ENCODE peak calls at places on chromosomes 16 and 17, in seven cellular contexts. J is tibial nerve, I is WERI-Rb-1, E is esophagus squamous epithelium, D is neural progenitor cell, X is prostate gland, F is mesenchymal stem cell. K is an unnamed sample.

GRCh38 chr16:56729351-56729735 is 586 bp upstream of the NUP93 start:
- DNase-seq in J (peak; percentile 9), I (no peak), E (no peak), D (peak; percentile 31), X (no peak), F (no peak), K (no peak)

GRCh38 chr17:9158545-9159452 is 137.5 kb downstream of the NTN1 start:
- DNase-seq in J (no peak), I (no peak), E (no peak), D (no peak), X (no peak), F (no peak), K (no peak)

GRCh38 chr17:58968662-58969061 is 138.0 kb downstream of the TRIM37 start:
- DNase-seq in J (no peak), I (no peak), E (no peak), D (no peak), X (no peak), F (no peak), K (no peak)

GRCh38 chr17:6913608-6914443 is 82.0 kb upstream of the ALOX12 start:
- DNase-seq in J (peak; percentile 84), I (peak; percentile 77), E (no peak), D (peak; percentile 84), X (peak; percentile 46), F (peak; percentile 57), K (peak; percentile 76)

GRCh38 chr17:28599311-28600184 is 723 bp upstream of the SPAG5 start:
- DNase-seq in J (peak; percentile 51), I (no peak), E (no peak), D (no peak), X (peak; percentile 56), F (peak; percentile 96), K (peak; percentile 79)

GRCh38 chr16:2467301-2468141 is 3.6 kb upstream of the NTN3 start:
- DNase-seq in J (peak; percentile 66), I (peak; percentile 92), E (no peak), D (peak; percentile 84), X (peak; percentile 61), F (peak; percentile 70), K (peak; percentile 88)

GRCh38 chr17:50100480-50100883 is 5.3 kb downstream of the PDK2 start:
- DNase-seq in J (no peak), I (no peak), E (no peak), D (no peak), X (no peak), F (no peak), K (no peak)

GRCh38 chr16:3149630-3150345 is 15.0 kb downstream of the ZNF213 start:
- DNase-seq in J (peak; percentile 58), I (peak; percentile 76), E (no peak), D (peak; percentile 88), X (peak; percentile 48), F (peak; percentile 78), K (peak; percentile 64)

GRCh38 chr17:30824002-30824355 is 513 bp downstream of the CRLF3 start:
- DNase-seq in J (no peak), I (no peak), E (no peak), D (no peak), X (no peak), F (no peak), K (peak; percentile 45)

GRCh38 chr16:29029168-29029994 is 44.5 kb downstream of the LAT start:
- DNase-seq in J (no peak), I (peak; percentile 82), E (no peak), D (peak; percentile 71), X (no peak), F (peak; percentile 97), K (peak; percentile 47)

GRCh38 chr16:9844361-9844760 is 337.9 kb downstream of the GRIN2A start:
- DNase-seq in J (no peak), I (no peak), E (no peak), D (no peak), X (no peak), F (no peak), K (no peak)

GRCh38 chr17:5508855-5509254 is 22.5 kb downstream of the MIS12 start:
- DNase-seq in J (no peak), I (peak; percentile 19), E (no peak), D (peak; percentile 86), X (no peak), F (peak; percentile 51), K (no peak)

GRCh38 chr16:23110257-23110899 is 38.9 kb downstream of the USP31 start:
- DNase-seq in J (no peak), I (no peak), E (no peak), D (no peak), X (no peak), F (no peak), K (no peak)

GRCh38 chr17:40301315-40301714 is 7.7 kb upstream of the RARA start:
- DNase-seq in J (no peak), I (peak; percentile 72), E (no peak), D (no peak), X (peak; percentile 64), F (no peak), K (peak; percentile 41)

GRCh38 chr16:14007460-14007859 is 63.7 kb upstream of the MRTFB start:
- DNase-seq in J (no peak), I (no peak), E (no peak), D (no peak), X (no peak), F (no peak), K (no peak)

GRCh38 chr16:73890524-73891500 is 405.8 kb upstream of the PSMD7 start:
- DNase-seq in J (no peak), I (peak; percentile 22), E (no peak), D (peak; percentile 62), X (no peak), F (no peak), K (no peak)

GRCh38 chr17:8056232-8056975 is 17.5 kb downstream of the ALOX15B start:
- DNase-seq in J (peak; percentile 47), I (peak; percentile 34), E (no peak), D (no peak), X (peak; percentile 84), F (peak; percentile 95), K (no peak)

GRCh38 chr16:57548424-57548823 is 6.0 kb downstream of the ADGRG5 start:
- DNase-seq in J (no peak), I (no peak), E (no peak), D (no peak), X (no peak), F (no peak), K (no peak)

GRCh38 chr17:71176928-71177443 is 943.8 kb upstream of the SOX9 start:
- DNase-seq in J (no peak), I (no peak), E (no peak), D (no peak), X (no peak), F (no peak), K (no peak)

GRCh38 chr17:37483311-37484039 is 6.2 kb upstream of the DUSP14 start:
- DNase-seq in J (no peak), I (no peak), E (no peak), D (no peak), X (no peak), F (peak; percentile 99), K (peak; percentile 73)

GRCh38 chr16:8859913-8860881 is 8.6 kb downstream of the CARHSP1 start:
- DNase-seq in J (peak; percentile 80), I (no peak), E (no peak), D (no peak), X (no peak), F (peak; percentile 89), K (no peak)

GRCh38 chr16:85988306-85988705 is 89.3 kb downstream of the IRF8 start:
- DNase-seq in J (no peak), I (no peak), E (no peak), D (no peak), X (no peak), F (no peak), K (no peak)

GRCh38 chr16:85988723-85989313 is 89.9 kb downstream of the IRF8 start:
- DNase-seq in J (no peak), I (no peak), E (no peak), D (no peak), X (no peak), F (no peak), K (no peak)

GRCh38 chr16:85990861-85991301 is 91.9 kb downstream of the IRF8 start:
- DNase-seq in J (no peak), I (no peak), E (no peak), D (peak; percentile 67), X (no peak), F (no peak), K (no peak)

GRCh38 chr16:85989863-85990643 is 91.1 kb downstream of the IRF8 start:
- DNase-seq in J (no peak), I (no peak), E (no peak), D (no peak), X (no peak), F (no peak), K (no peak)

GRCh38 chr16:85989376-85989775 is 90.4 kb downstream of the IRF8 start:
- DNase-seq in J (no peak), I (no peak), E (no peak), D (no peak), X (no peak), F (no peak), K (no peak)
- H3K27me3 ChIP-seq in J (no peaks in the 10 kb centered on the region), I (no peaks in the 10 kb centered on the region), E (no peaks in the 10 kb centered on the region), D (peaks cover 9% of the 10 kb centered on the region), X (no peaks in the 10 kb centered on the region), F (peaks cover 17% of the 10 kb centered on the region), K (no peaks in the 10 kb centered on the region)

GRCh38 chr16:35605921-35606320 is 2146.5 kb downstream of the TP53TG3F start:
- DNase-seq in J (no peak), I (no peak), E (no peak), D (no peak), X (no peak), F (no peak), K (no peak)

GRCh38 chr16:35599429-35600165 is 2140.2 kb downstream of the TP53TG3F start:
- DNase-seq in J (no peak), I (no peak), E (no peak), D (no peak), X (no peak), F (no peak), K (no peak)

GRCh38 chr16:35598696-35599332 is 2139.4 kb downstream of the TP53TG3F start:
- DNase-seq in J (no peak), I (peak; percentile 15), E (no peak), D (no peak), X (no peak), F (no peak), K (no peak)

GRCh38 chr16:35596467-35596866 is 2137.1 kb downstream of the TP53TG3F start:
- DNase-seq in J (no peak), I (peak; percentile 31), E (no peak), D (no peak), X (no peak), F (no peak), K (no peak)

GRCh38 chr16:35602116-35602515 is 2142.7 kb downstream of the TP53TG3F start:
- DNase-seq in J (no peak), I (no peak), E (no peak), D (no peak), X (no peak), F (no peak), K (no peak)
- H3K9me3 ChIP-seq in J (no peaks in the 10 kb centered on the region), I (no peaks in the 10 kb centered on the region), E (no peaks in the 10 kb centered on the region), D (peaks cover 28% of the 10 kb centered on the region), X (no peaks in the 10 kb centered on the region), F (peaks cover 9% of the 10 kb centered on the region), K (no peaks in the 10 kb centered on the region)

DNA sequence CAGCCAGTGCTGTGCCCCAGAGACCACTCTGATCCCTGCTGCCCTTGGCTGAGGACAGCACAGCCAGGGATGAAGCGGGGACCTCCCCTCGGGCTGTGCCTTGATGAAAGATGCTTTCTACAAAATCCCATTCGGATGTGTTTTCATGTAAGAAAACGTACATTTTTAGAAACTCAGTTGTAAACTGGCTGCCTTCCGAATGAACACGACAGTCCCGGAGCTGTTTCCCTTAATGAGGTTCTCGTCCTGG is 181.4 kb downstream of the SEC14L1 start:
- DNase-seq in J (no peak), I (no peak), E (no peak), D (no peak), X (no peak), F (no peak), K (no peak)
- H3K27ac ChIP-seq in J (peak overlapping the region; percentile 86), I (peak overlapping the region; percentile 40), E (peak overlapping the region; percentile 89), D (no peak overlapping the region), X (peak overlapping the region; percentile 94), F (peak overlapping the region; percentile 99), K (no peak overlapping the region)

GRCh38 chr17:46774108-46774737 is 44.3 kb downstream of the WNT3 start:
- DNase-seq in J (no peak), I (no peak), E (no peak), D (no peak), X (no peak), F (no peak), K (no peak)
- H3K27me3 ChIP-seq in J (no peaks in the 10 kb centered on the region), I (no peaks in the 10 kb centered on the region), E (no peaks in the 10 kb centered on the region), D (peaks cover 75% of the 10 kb centered on the region), X (no peaks in the 10 kb centered on the region), F (no peaks in the 10 kb centered on the region), K (no peaks in the 10 kb centered on the region)